ENCODE peak calls at places on chromosomes 12 and 14, in five cellular contexts. One of them, this sample, is unnamed.

GRCh38 chr12:132711169-132711843 is 664 bp downstream of the PGAM5 start:
- DNase-seq in K562: peak
- DNase-seq in HepG2: no peak
- DNase-seq in H1: no peak
- DNase-seq in GM12878: no peak
- DNase-seq in this sample: no peak

GRCh38 chr12:107731376-107731775 is 29.6 kb downstream of the PRDM4 start:
- DNase-seq in HepG2: no peak
- DNase-seq in K562: no peak
- DNase-seq in H1: no peak
- DNase-seq in GM12878: no peak
- DNase-seq in this sample: no peak

GRCh38 chr12:63276537-63277365 is 125.8 kb upstream of the AVPR1A start:
- DNase-seq in GM12878: no peak
- DNase-seq in K562: peak
- DNase-seq in HepG2: peak
- DNase-seq in H1: peak
- DNase-seq in this sample: no peak

GRCh38 chr12:114911196-114911595 is 227.2 kb upstream of the TBX3 start:
- DNase-seq in K562: no peak
- DNase-seq in HepG2: no peak
- DNase-seq in H1: no peak
- DNase-seq in GM12878: no peak
- DNase-seq in this sample: no peak

GRCh38 chr12:52813885-52814709 is at the start of gene KRT4:
- DNase-seq in K562: no peak
- DNase-seq in HepG2: no peak
- DNase-seq in GM12878: no peak
- DNase-seq in H1: no peak
- DNase-seq in this sample: no peak

GRCh38 chr14:68893566-68893965 is 85.5 kb downstream of the ACTN1 start:
- DNase-seq in K562: no peak
- DNase-seq in GM12878: no peak
- DNase-seq in H1: no peak
- DNase-seq in HepG2: no peak
- DNase-seq in this sample: no peak

GRCh38 chr14:100416081-100416480 is 92.9 kb downstream of the SLC25A47 start:
- DNase-seq in H1: no peak
- DNase-seq in HepG2: no peak
- DNase-seq in K562: no peak
- DNase-seq in GM12878: no peak
- DNase-seq in this sample: no peak

GRCh38 chr12:45725631-45726593 is 3.6 kb upstream of the ARID2 start:
- DNase-seq in GM12878: no peak
- DNase-seq in HepG2: peak
- DNase-seq in H1: no peak
- DNase-seq in K562: peak
- DNase-seq in this sample: peak

GRCh38 chr14:89841855-89842254 is 112.7 kb downstream of the EFCAB11 start:
- DNase-seq in K562: no peak
- DNase-seq in H1: no peak
- DNase-seq in HepG2: no peak
- DNase-seq in GM12878: no peak
- DNase-seq in this sample: no peak

GRCh38 chr12:75774309-75775052 is 257.1 kb downstream of the PHLDA1 start:
- DNase-seq in H1: no peak
- DNase-seq in K562: no peak
- DNase-seq in HepG2: no peak
- DNase-seq in GM12878: no peak
- DNase-seq in this sample: no peak

GRCh38 chr12:18057051-18057450 is 32.9 kb downstream of the RERGL start:
- DNase-seq in H1: no peak
- DNase-seq in HepG2: no peak
- DNase-seq in K562: no peak
- DNase-seq in GM12878: no peak
- DNase-seq in this sample: no peak

GRCh38 chr12:12172106-12172511 is 94.7 kb downstream of the LRP6 start:
- DNase-seq in H1: no peak
- DNase-seq in K562: no peak
- DNase-seq in GM12878: peak
- DNase-seq in HepG2: no peak
- DNase-seq in this sample: no peak

GRCh38 chr14:68571073-68571703 is 221.7 kb downstream of the ZFP36L1 start:
- DNase-seq in H1: no peak
- DNase-seq in K562: no peak
- DNase-seq in GM12878: no peak
- DNase-seq in HepG2: no peak
- DNase-seq in this sample: no peak

GRCh38 chr12:47356129-47356622 is 276.4 kb upstream of the AMIGO2 start:
- DNase-seq in GM12878: peak
- DNase-seq in HepG2: no peak
- DNase-seq in H1: no peak
- DNase-seq in K562: peak
- DNase-seq in this sample: no peak

GRCh38 chr14:69711065-69711464 is 55.9 kb upstream of the SRSF5 start:
- DNase-seq in H1: no peak
- DNase-seq in HepG2: no peak
- DNase-seq in K562: no peak
- DNase-seq in GM12878: no peak
- DNase-seq in this sample: no peak

GRCh38 chr14:57266060-57266459 is 2.6 kb downstream of the EXOC5 start:
- DNase-seq in H1: no peak
- DNase-seq in HepG2: no peak
- DNase-seq in K562: no peak
- DNase-seq in GM12878: no peak
- DNase-seq in this sample: no peak

GRCh38 chr14:58772814-58773620 is 135.3 kb downstream of the DACT1 start:
- DNase-seq in HepG2: no peak
- DNase-seq in K562: no peak
- DNase-seq in H1: no peak
- DNase-seq in GM12878: no peak
- DNase-seq in this sample: no peak

GRCh38 chr12:90773526-90773925 is 181.4 kb downstream of the CCER1 start:
- DNase-seq in HepG2: no peak
- DNase-seq in GM12878: no peak
- DNase-seq in H1: no peak
- DNase-seq in K562: no peak
- DNase-seq in this sample: no peak

GRCh38 chr12:86712425-86712843 is 456.2 kb upstream of the MGAT4C start:
- DNase-seq in HepG2: peak
- DNase-seq in K562: no peak
- DNase-seq in GM12878: no peak
- DNase-seq in H1: no peak
- DNase-seq in this sample: peak

GRCh38 chr12:41968661-41969060 is 176.0 kb downstream of the GXYLT1 start:
- DNase-seq in H1: no peak
- DNase-seq in K562: no peak
- DNase-seq in GM12878: no peak
- DNase-seq in HepG2: no peak
- DNase-seq in this sample: no peak

GRCh38 chr12:57296291-57296690 is 45.3 kb upstream of the STAC3 start:
- DNase-seq in GM12878: no peak
- DNase-seq in K562: no peak
- DNase-seq in HepG2: no peak
- DNase-seq in H1: no peak
- DNase-seq in this sample: no peak

GRCh38 chr12:109033239-109034196 is 12.7 kb upstream of the SVOP start:
- DNase-seq in H1: no peak
- DNase-seq in K562: no peak
- DNase-seq in GM12878: no peak
- DNase-seq in HepG2: no peak
- DNase-seq in this sample: no peak

GRCh38 chr14:101073598-101073965 is 170.1 kb upstream of the RTL1 start:
- DNase-seq in HepG2: no peak
- DNase-seq in K562: no peak
- DNase-seq in GM12878: no peak
- DNase-seq in H1: no peak
- DNase-seq in this sample: no peak

GRCh38 chr14:22391908-22392307 is 197.1 kb downstream of the DAD1 start:
- DNase-seq in GM12878: peak
- DNase-seq in H1: peak
- DNase-seq in K562: peak
- DNase-seq in HepG2: peak
- DNase-seq in this sample: peak

GRCh38 chr14:100807496-100807895 is 18.4 kb upstream of the MEG3 start:
- DNase-seq in HepG2: no peak
- DNase-seq in H1: no peak
- DNase-seq in K562: no peak
- DNase-seq in GM12878: no peak
- DNase-seq in this sample: no peak

GRCh38 chr14:102579696-102580551 is 12.5 kb upstream of the RCOR1 start:
- DNase-seq in GM12878: no peak
- DNase-seq in H1: no peak
- DNase-seq in HepG2: no peak
- DNase-seq in K562: no peak
- DNase-seq in this sample: no peak

GRCh38 chr14:56570295-56570694 is 9.3 kb upstream of the TMEM260 start:
- DNase-seq in H1: no peak
- DNase-seq in GM12878: no peak
- DNase-seq in K562: no peak
- DNase-seq in HepG2: no peak
- DNase-seq in this sample: no peak

GRCh38 chr12:45244561-45245348 is 28.9 kb downstream of the ANO6 start:
- DNase-seq in HepG2: no peak
- DNase-seq in H1: no peak
- DNase-seq in GM12878: peak
- DNase-seq in K562: no peak
- DNase-seq in this sample: no peak

GRCh38 chr14:61342486-61342885 is 21.1 kb downstream of the PRKCH start:
- DNase-seq in HepG2: no peak
- DNase-seq in K562: no peak
- DNase-seq in GM12878: peak
- DNase-seq in H1: no peak
- DNase-seq in this sample: no peak

GRCh38 chr14:61343991-61344405 is 22.6 kb downstream of the PRKCH start:
- DNase-seq in H1: no peak
- DNase-seq in HepG2: no peak
- DNase-seq in GM12878: no peak
- DNase-seq in K562: peak
- DNase-seq in this sample: no peak

GRCh38 chr14:61343471-61343870 is 22.1 kb downstream of the PRKCH start:
- DNase-seq in H1: no peak
- DNase-seq in GM12878: no peak
- DNase-seq in HepG2: no peak
- DNase-seq in K562: no peak
- DNase-seq in this sample: no peak

GRCh38 chr14:61342941-61343340 is 21.6 kb downstream of the PRKCH start:
- DNase-seq in H1: no peak
- DNase-seq in HepG2: no peak
- DNase-seq in K562: peak
- DNase-seq in GM12878: no peak
- DNase-seq in this sample: no peak

DNA sequence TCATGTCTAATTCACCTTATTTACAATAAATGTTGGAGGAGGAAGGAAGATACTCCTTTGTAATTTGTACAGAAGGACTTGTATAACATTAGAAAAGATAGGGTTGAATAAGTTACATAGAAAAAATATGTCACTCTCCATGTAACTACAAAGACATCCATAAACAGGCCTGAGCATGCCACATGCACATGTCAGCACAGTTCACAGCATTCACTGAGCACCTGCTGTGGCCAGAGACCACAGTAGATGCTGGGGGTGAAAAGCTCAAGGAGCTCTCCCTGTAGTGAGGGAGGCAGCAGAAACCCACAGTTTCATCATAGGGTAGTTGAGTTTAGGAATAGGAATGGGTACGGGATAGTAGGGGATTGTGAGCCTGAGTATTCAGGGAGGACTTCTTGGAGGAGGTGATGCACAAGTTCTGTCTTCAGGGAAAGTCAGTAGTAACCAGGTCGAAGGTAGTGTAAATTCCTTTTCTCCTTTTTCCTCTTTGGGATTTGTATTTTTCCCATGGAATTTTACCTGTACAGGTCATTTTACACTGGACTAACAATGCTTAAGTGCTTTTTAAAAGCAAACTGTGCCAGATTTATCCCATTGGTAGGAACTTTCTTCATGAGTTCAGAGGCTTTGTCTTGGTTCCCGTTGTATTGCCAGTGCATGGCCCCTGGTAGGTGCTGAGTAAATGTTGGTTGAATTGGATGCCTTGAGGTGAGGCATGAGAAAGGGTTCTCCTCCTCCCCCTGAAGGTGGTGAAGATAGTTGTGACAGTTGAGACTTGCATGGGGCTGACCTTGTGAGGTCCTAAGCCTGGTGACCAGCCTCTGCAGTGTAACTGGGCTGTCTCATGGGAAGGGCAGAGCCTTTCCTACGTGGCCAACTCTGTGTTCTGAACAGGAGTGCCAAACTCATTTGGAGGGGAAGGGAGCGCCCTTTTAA is 20.2 kb downstream of the PRKCH start:
- DNase-seq in GM12878: no peak
- DNase-seq in K562: no peak
- DNase-seq in HepG2: no peak
- DNase-seq in H1: no peak
- DNase-seq in this sample: no peak
- TF ChIP-seq KDM1A in GM12878: no peak
- TF ChIP-seq KDM1A in K562: no peak
- TF ChIP-seq KDM1A in HepG2: no peak
- TF ChIP-seq KDM1A in H1: no peak
- TF ChIP-seq KDM1A in this sample: no peak

GRCh38 chr12:2244013-2244861 is 191.4 kb downstream of the CACNA1C start:
- DNase-seq in K562: no peak
- DNase-seq in HepG2: peak
- DNase-seq in H1: peak
- DNase-seq in GM12878: no peak
- DNase-seq in this sample: no peak
- TF ChIP-seq KDM1A in K562: no peak
- TF ChIP-seq KDM1A in HepG2: no peak
- TF ChIP-seq KDM1A in H1: no peak
- TF ChIP-seq KDM1A in GM12878: no peak
- TF ChIP-seq KDM1A in this sample: no peak

GRCh38 chr12:14775652-14776020 is 27.6 kb downstream of the WBP11 start:
- DNase-seq in GM12878: no peak
- DNase-seq in K562: no peak
- DNase-seq in H1: no peak
- DNase-seq in HepG2: no peak
- DNase-seq in this sample: no peak

GRCh38 chr12:14774944-14775651 is 28.2 kb downstream of the WBP11 start:
- DNase-seq in H1: no peak
- DNase-seq in GM12878: no peak
- DNase-seq in K562: no peak
- DNase-seq in HepG2: no peak
- DNase-seq in this sample: peak

GRCh38 chr12:14772946-14773345 is 30.3 kb downstream of the WBP11 start:
- DNase-seq in K562: no peak
- DNase-seq in H1: no peak
- DNase-seq in HepG2: no peak
- DNase-seq in GM12878: no peak
- DNase-seq in this sample: no peak

GRCh38 chr12:14774074-14774943 is 29.0 kb downstream of the WBP11 start:
- DNase-seq in GM12878: peak
- DNase-seq in H1: no peak
- DNase-seq in HepG2: peak
- DNase-seq in K562: no peak
- DNase-seq in this sample: peak

GRCh38 chr12:14773685-14774073 is 29.6 kb downstream of the WBP11 start:
- DNase-seq in H1: no peak
- DNase-seq in GM12878: peak
- DNase-seq in HepG2: no peak
- DNase-seq in K562: no peak
- DNase-seq in this sample: no peak
- TF ChIP-seq KDM1A in H1: no peak
- TF ChIP-seq KDM1A in GM12878: no peak
- TF ChIP-seq KDM1A in HepG2: no peak
- TF ChIP-seq KDM1A in K562: no peak
- TF ChIP-seq KDM1A in this sample: no peak

GRCh38 chr14:49497725-49498348 is 88.3 kb downstream of the RPS29 start:
- DNase-seq in K562: peak
- DNase-seq in H1: no peak
- DNase-seq in HepG2: peak
- DNase-seq in GM12878: peak
- DNase-seq in this sample: peak
- TF ChIP-seq KDM1A in K562: no peak
- TF ChIP-seq KDM1A in H1: no peak
- TF ChIP-seq KDM1A in HepG2: no peak
- TF ChIP-seq KDM1A in GM12878: no peak
- TF ChIP-seq KDM1A in this sample: no peak